ENCODE peak calls at places on chromosomes 1 and 21, in seven cellular contexts. M, W, O, E, V, B and T are unnamed samples.

GRCh38 chr1:77095231-77095630 is 124.0 kb downstream of the PIGK start:
- DNase-seq in E (no peak), M (no peak), V (no peak), B (no peak), O (no peak), W (no peak), T (no peak)

GRCh38 chr1:67140460-67140859 is 5.7 kb upstream of the C1orf141 start:
- DNase-seq in M (no peak), E (no peak), O (no peak), B (no peak), W (no peak), V (no peak), T (no peak)

GRCh38 chr1:43688594-43689000 is 18.7 kb upstream of the ST3GAL3 start:
- DNase-seq in O (no peak), E (no peak), B (no peak), W (peak), M (no peak), V (no peak), T (no peak)

GRCh38 chr1:84379128-84379527 is 19.2 kb upstream of the DNASE2B start:
- DNase-seq in B (peak), V (no peak), O (no peak), E (no peak), M (no peak), W (peak), T (no peak)

GRCh38 chr21:44723177-44724131 is 12.1 kb upstream of the TSPEAR start:
- DNase-seq in B (no peak), W (no peak), V (no peak), O (peak), M (no peak), E (peak), T (no peak)

GRCh38 chr21:42456457-42456856 is 39.6 kb downstream of the RSPH1 start:
- DNase-seq in M (no peak), V (peak), B (no peak), W (no peak), E (no peak), O (no peak), T (no peak)

GRCh38 chr1:84020151-84020550 is 21.2 kb upstream of the TTLL7 start:
- DNase-seq in B (no peak), E (no peak), V (no peak), M (peak), W (no peak), O (no peak), T (peak)

GRCh38 chr1:161201828-161202712 is at the start of gene NDUFS2:
- DNase-seq in B (peak), M (peak), E (peak), W (peak), V (peak), O (peak), T (peak)

GRCh38 chr1:1397839-1398523 is 1.2 kb downstream of the CCNL2 start:
- DNase-seq in M (no peak), B (no peak), E (no peak), W (peak), O (no peak), V (no peak), T (no peak)

GRCh38 chr1:205042911-205043806 is at the start of gene CNTN2:
- DNase-seq in O (no peak), B (no peak), V (no peak), M (no peak), W (no peak), E (peak), T (no peak)

GRCh38 chr1:220879509-220880366 is 495 bp downstream of the HLX start:
- DNase-seq in M (no peak), E (no peak), W (peak), V (no peak), O (no peak), B (no peak), T (no peak)

GRCh38 chr1:93964777-93965200 is 55.6 kb upstream of the GCLM start:
- DNase-seq in E (no peak), M (no peak), B (no peak), V (no peak), W (peak), O (no peak), T (no peak)

GRCh38 chr1:221832151-221832550 is 90.3 kb upstream of the DUSP10 start:
- DNase-seq in B (no peak), W (no peak), V (no peak), O (no peak), E (no peak), M (no peak), T (no peak)

GRCh38 chr21:33478858-33479678 is 706 bp downstream of the TMEM50B start:
- DNase-seq in W (peak), M (no peak), E (no peak), V (peak), B (no peak), O (no peak), T (no peak)